ENCODE peak calls at places on chromosomes 5 and 9, in seven cellular contexts. W, Y, O, E, T, Q and P are unnamed samples.

GRCh38 chr9:22117511-22118388 is 108.6 kb upstream of the CDKN2B start:
- DNase-seq in Q (peak; percentile 56), E (no peak), T (peak; percentile 66), W (peak; percentile 79), Y (peak; percentile 84), O (no peak), P (no peak)

GRCh38 chr5:132301341-132302274 is 7.4 kb downstream of the SLC22A4 start:
- DNase-seq in Y (no peak), W (no peak), E (no peak), Q (no peak), T (no peak), O (no peak), P (no peak)

GRCh38 chr9:85884236-85884635 is 56.7 kb upstream of the NAA35 start:
- DNase-seq in E (no peak), O (no peak), W (peak; percentile 73), Q (peak; percentile 4), T (no peak), Y (no peak), P (no peak)

GRCh38 chr5:56024810-56025302 is 30.1 kb upstream of the IL6ST start:
- DNase-seq in W (no peak), Y (no peak), Q (no peak), T (no peak), E (no peak), O (no peak), P (peak; percentile 55)

GRCh38 chr9:68643901-68644809 is 60.9 kb upstream of the PIP5K1B start:
- DNase-seq in T (no peak), W (no peak), E (peak; percentile 61), Y (no peak), O (no peak), Q (no peak), P (peak; percentile 89)

GRCh38 chr5:90473321-90474234 is 993 bp downstream of the MBLAC2 start:
- DNase-seq in W (peak; percentile 28), Y (peak; percentile 11), T (peak; percentile 42), O (peak; percentile 30), E (no peak), Q (peak; percentile 16), P (peak; percentile 50)

GRCh38 chr5:72290356-72291133 is 29.5 kb downstream of the MRPS27 start:
- DNase-seq in T (no peak), W (no peak), O (no peak), Q (no peak), Y (no peak), E (no peak), P (no peak)

GRCh38 chr5:177546262-177546741 is 8.1 kb downstream of the FAM193B start:
- DNase-seq in Q (peak; percentile 97), W (peak; percentile 100), Y (peak; percentile 97), T (peak; percentile 98), O (no peak), E (no peak), P (no peak)

GRCh38 chr9:13083973-13084528 is 195.4 kb downstream of the MPDZ start:
- DNase-seq in W (peak; percentile 74), O (no peak), Q (peak; percentile 42), Y (peak; percentile 71), E (no peak), T (peak; percentile 80), P (no peak)

GRCh38 chr5:43221502-43221901 is 29.5 kb downstream of the NIM1K start:
- DNase-seq in Q (no peak), O (no peak), E (no peak), Y (no peak), W (no peak), T (no peak), P (no peak)

GRCh38 chr5:219492-219891 is 1.4 kb downstream of the SDHA start:
- DNase-seq in E (no peak), O (no peak), Q (no peak), W (peak; percentile 64), Y (peak; percentile 48), T (peak; percentile 65), P (peak; percentile 26)

GRCh38 chr9:27457445-27457844 is 66.6 kb upstream of the IFNK start:
- DNase-seq in O (peak; percentile 46), T (no peak), Y (no peak), W (no peak), Q (no peak), E (no peak), P (no peak)

GRCh38 chr5:104266161-104266560 is 703.6 kb upstream of the NUDT12 start:
- DNase-seq in W (no peak), E (no peak), O (no peak), Y (peak; percentile 17), T (no peak), Q (no peak), P (no peak)

GRCh38 chr5:94505327-94506080 is 112.9 kb downstream of the KIAA0825 start:
- DNase-seq in O (no peak), T (peak; percentile 44), W (peak; percentile 63), Y (no peak), Q (peak; percentile 8), E (no peak), P (no peak)

GRCh38 chr9:126376311-126376902 is 49.8 kb downstream of the MVB12B start:
- DNase-seq in O (no peak), T (no peak), E (no peak), Q (no peak), W (no peak), Y (no peak), P (no peak)

GRCh38 chr9:135152608-135153337 is 65.3 kb downstream of the OLFM1 start:
- DNase-seq in T (no peak), W (no peak), Y (no peak), Q (no peak), O (no peak), E (no peak), P (no peak)

GRCh38 chr9:88988796-88989641 is 2.2 kb upstream of the S1PR3 start:
- DNase-seq in O (no peak), E (no peak), W (peak; percentile 64), Q (peak; percentile 73), T (peak; percentile 71), Y (no peak), P (peak; percentile 30)

GRCh38 chr5:105034335-105034734 is 1471.7 kb upstream of the NUDT12 start:
- DNase-seq in W (no peak), T (peak; percentile 1), O (no peak), Y (no peak), Q (no peak), E (no peak), P (no peak)

GRCh38 chr9:631596-631995 is 209.9 kb upstream of the DMRT1 start:
- DNase-seq in E (no peak), Q (no peak), Y (peak; percentile 73), O (no peak), W (peak; percentile 77), T (no peak), P (no peak)

GRCh38 chr9:85942913-85943729 is 2.2 kb downstream of the NAA35 start:
- DNase-seq in E (no peak), O (no peak), Y (no peak), W (peak; percentile 2), Q (no peak), T (no peak), P (no peak)

GRCh38 chr9:94806307-94806893 is 79.9 kb downstream of the AOPEP start:
- DNase-seq in W (no peak), O (no peak), T (no peak), E (no peak), Y (no peak), Q (peak; percentile 58), P (peak; percentile 48)

GRCh38 chr5:82635561-82636288 is 357.6 kb upstream of the RPS23 start:
- DNase-seq in E (no peak), Q (no peak), Y (peak; percentile 99), W (peak; percentile 75), O (peak; percentile 18), T (peak; percentile 91), P (peak; percentile 5)

GRCh38 chr5:2496126-2496525 is 255.4 kb downstream of the IRX2 start:
- DNase-seq in Y (no peak), E (no peak), Q (no peak), T (no peak), O (no peak), W (no peak), P (no peak)

GRCh38 chr5:143355710-143356109 is 47.8 kb downstream of the NR3C1 start:
- DNase-seq in T (peak; percentile 94), O (peak; percentile 59), W (peak; percentile 97), Y (peak; percentile 90), E (no peak), Q (peak; percentile 96), P (peak; percentile 67)

GRCh38 chr5:88092358-88092757 is 176.3 kb downstream of the TMEM161B start:
- DNase-seq in E (no peak), Y (no peak), O (no peak), W (no peak), T (no peak), Q (no peak), P (no peak)

GRCh38 chr9:127979015-127979332 is 1.8 kb downstream of the EEIG1 start:
- DNase-seq in T (no peak), Y (no peak), O (no peak), W (no peak), E (no peak), Q (no peak), P (no peak)
- H3K4me3 ChIP-seq in T (peak overlapping the region; percentile 77), Y (peak overlapping the region; percentile 76), O (peak overlapping the region; percentile 84), W (peak overlapping the region; percentile 71), E (peak overlapping the region; percentile 83), Q (peak overlapping the region; percentile 71), P (peak overlapping the region; percentile 84)

GRCh38 chr5:122836947-122837346 is 8.5 kb upstream of the SNX24 start:
- DNase-seq in W (no peak), O (no peak), Y (no peak), E (no peak), T (no peak), Q (no peak), P (no peak)
- TF ChIP-seq CTCF in W (no peak), O (no peak), Y (no peak), E (no peak), T (no peak), Q (no peak), P (no peak)

DNA sequence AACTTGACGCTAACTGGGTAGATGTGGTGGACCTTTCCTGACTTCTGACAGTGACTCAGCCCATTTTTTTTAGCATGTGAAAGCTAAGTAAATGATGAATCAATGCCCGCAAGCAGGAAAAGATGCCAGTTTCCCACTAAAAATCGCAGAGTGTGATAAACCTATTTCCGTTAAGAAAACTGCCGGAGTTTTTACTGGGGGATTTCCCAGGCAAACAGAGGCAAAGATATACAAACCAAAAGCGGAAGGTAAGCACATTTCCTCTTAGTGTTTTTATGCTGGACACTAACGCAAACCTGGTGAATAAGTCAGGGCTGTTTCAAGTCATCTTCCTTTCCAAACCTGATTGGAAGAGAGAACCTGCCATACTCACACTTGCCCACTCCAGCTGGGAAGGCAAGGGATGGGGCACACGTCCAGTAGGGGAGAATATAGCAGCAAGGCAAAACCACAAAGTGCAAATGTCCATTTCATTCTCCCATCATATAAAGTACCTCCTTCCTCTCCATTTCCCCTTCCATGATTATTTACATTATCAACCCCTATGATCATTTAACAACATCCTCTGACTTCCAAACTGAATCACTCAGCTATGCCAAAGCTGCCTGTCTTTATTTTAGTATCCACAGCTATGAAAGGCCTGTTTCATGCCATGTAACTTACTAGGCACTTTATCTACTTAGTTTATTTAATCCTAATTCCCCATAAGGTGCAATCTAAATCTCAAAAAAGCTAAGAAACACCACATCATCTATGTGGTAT is 349.8 kb upstream of the RFX3 start:
- DNase-seq in T (peak; percentile 61), Y (peak; percentile 97), O (no peak), W (peak; percentile 97), E (no peak), Q (peak; percentile 78), P (peak; percentile 21)
- H3K4me3 ChIP-seq in T (no peak overlapping the region), Y (peak overlapping the region; percentile 30), O (no peak overlapping the region), W (no peak overlapping the region), E (no peak overlapping the region), Q (no peak overlapping the region), P (no peak overlapping the region)

DNA sequence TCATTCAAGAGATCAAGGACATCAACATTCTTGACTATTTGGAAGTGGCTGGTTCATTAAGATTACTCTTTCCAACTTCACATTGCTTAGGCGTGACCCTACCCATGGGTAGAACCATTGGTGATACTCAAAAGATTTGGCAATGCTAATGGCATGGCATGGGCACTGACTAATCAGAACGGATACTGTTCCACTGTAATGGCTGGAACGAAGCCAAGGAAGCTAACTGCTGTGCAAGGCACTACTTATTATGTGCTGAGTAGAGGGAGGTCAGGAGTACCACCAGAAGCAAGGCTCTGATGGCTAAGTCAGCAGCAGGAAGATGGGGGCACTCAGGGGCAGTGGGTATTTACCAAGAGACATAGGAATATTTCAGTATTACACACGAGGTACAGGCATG is 31.9 kb downstream of the GNA14 start:
- DNase-seq in Q (peak; percentile 20), O (no peak), E (no peak), T (peak; percentile 14), Y (no peak), W (peak; percentile 10), P (no peak)
- TF ChIP-seq CTCF in Q (no peak), O (no peak), E (no peak), T (no peak), Y (no peak), W (no peak), P (no peak)